ENCODE peak calls at places on chromosomes 4 and X, in four cellular contexts. One of them, this sample, is unnamed.
A peak's percentile ranks its signal among the peaks of the same experiment; 100 is the strongest.

GRCh38 chr4:33262809-33263208 is 2542.6 kb downstream of the PCDH7 start:
- DNase-seq in pancreas: no peak
- DNase-seq in GM23248: peak; percentile 7
- DNase-seq in thyroid gland: no peak
- DNase-seq in this sample: no peak

GRCh38 chr4:110487873-110488272 is 11.9 kb downstream of the ENPEP start:
- DNase-seq in pancreas: no peak
- DNase-seq in GM23248: peak; percentile 33
- DNase-seq in thyroid gland: no peak
- DNase-seq in this sample: no peak

GRCh38 chrX:19514791-19515614 is at the start of gene MAP3K15:
- DNase-seq in pancreas: peak; percentile 31
- DNase-seq in GM23248: peak; percentile 35
- DNase-seq in thyroid gland: peak; percentile 47
- DNase-seq in this sample: no peak

GRCh38 chrX:38929966-38930421 is 128.7 kb downstream of the MID1IP1 start:
- DNase-seq in pancreas: no peak
- DNase-seq in GM23248: peak; percentile 85
- DNase-seq in thyroid gland: no peak
- DNase-seq in this sample: no peak

GRCh38 chrX:20139966-20140365 is 1.7 kb downstream of the EIF1AX start:
- DNase-seq in pancreas: no peak
- DNase-seq in GM23248: peak; percentile 90
- DNase-seq in thyroid gland: no peak
- DNase-seq in this sample: no peak

GRCh38 chrX:130245441-130245840 is 23.3 kb downstream of the ZNF280C start:
- DNase-seq in pancreas: no peak
- DNase-seq in GM23248: peak; percentile 73
- DNase-seq in thyroid gland: no peak
- DNase-seq in this sample: no peak

GRCh38 chr4:5758741-5759140 is 47.7 kb downstream of the EVC start:
- DNase-seq in pancreas: no peak
- DNase-seq in GM23248: peak; percentile 99
- DNase-seq in thyroid gland: no peak
- DNase-seq in this sample: no peak

GRCh38 chrX:69158166-69159040 is 6.8 kb downstream of the PJA1 start:
- DNase-seq in pancreas: peak; percentile 75
- DNase-seq in GM23248: peak; percentile 72
- DNase-seq in thyroid gland: peak; percentile 86
- DNase-seq in this sample: no peak

GRCh38 chr4:108947526-108947925 is 184.7 kb upstream of the ETNPPL start:
- DNase-seq in pancreas: no peak
- DNase-seq in GM23248: no peak
- DNase-seq in thyroid gland: no peak
- DNase-seq in this sample: no peak

GRCh38 chr4:86307432-86307831 is 52.4 kb downstream of the MAPK10 start:
- DNase-seq in pancreas: no peak
- DNase-seq in GM23248: peak; percentile 62
- DNase-seq in thyroid gland: no peak
- DNase-seq in this sample: no peak

GRCh38 chrX:115428011-115428410 is 133.0 kb upstream of the PLS3 start:
- DNase-seq in pancreas: no peak
- DNase-seq in GM23248: no peak
- DNase-seq in thyroid gland: no peak
- DNase-seq in this sample: no peak

GRCh38 chrX:33132569-33132968 is 78.8 kb downstream of the DMD start:
- DNase-seq in pancreas: no peak
- DNase-seq in GM23248: no peak
- DNase-seq in thyroid gland: no peak
- DNase-seq in this sample: no peak

GRCh38 chrX:16465081-16465876 is 184.7 kb upstream of the S100G start:
- DNase-seq in pancreas: no peak
- DNase-seq in GM23248: peak; percentile 67
- DNase-seq in thyroid gland: no peak
- DNase-seq in this sample: no peak

GRCh38 chrX:7266261-7266660 is 118.3 kb upstream of the PUDP start:
- DNase-seq in pancreas: no peak
- DNase-seq in GM23248: peak; percentile 46
- DNase-seq in thyroid gland: no peak
- DNase-seq in this sample: no peak

GRCh38 chr4:14333616-14334015 is 668.7 kb upstream of the CPEB2 start:
- DNase-seq in pancreas: no peak
- DNase-seq in GM23248: no peak
- DNase-seq in thyroid gland: no peak
- DNase-seq in this sample: no peak

GRCh38 chr4:14334166-14334565 is 668.1 kb upstream of the CPEB2 start:
- DNase-seq in pancreas: no peak
- DNase-seq in GM23248: no peak
- DNase-seq in thyroid gland: no peak
- DNase-seq in this sample: no peak

GRCh38 chr4:14329228-14329627 is 673.1 kb upstream of the CPEB2 start:
- DNase-seq in pancreas: no peak
- DNase-seq in GM23248: no peak
- DNase-seq in thyroid gland: no peak
- DNase-seq in this sample: no peak
- H3K9me3 ChIP-seq in pancreas: no peaks in the 10 kb centered on the region
- H3K9me3 ChIP-seq in GM23248: no peaks in the 10 kb centered on the region
- H3K9me3 ChIP-seq in thyroid gland: no peaks in the 10 kb centered on the region
- H3K9me3 ChIP-seq in this sample: no peaks in the 10 kb centered on the region

DNA sequence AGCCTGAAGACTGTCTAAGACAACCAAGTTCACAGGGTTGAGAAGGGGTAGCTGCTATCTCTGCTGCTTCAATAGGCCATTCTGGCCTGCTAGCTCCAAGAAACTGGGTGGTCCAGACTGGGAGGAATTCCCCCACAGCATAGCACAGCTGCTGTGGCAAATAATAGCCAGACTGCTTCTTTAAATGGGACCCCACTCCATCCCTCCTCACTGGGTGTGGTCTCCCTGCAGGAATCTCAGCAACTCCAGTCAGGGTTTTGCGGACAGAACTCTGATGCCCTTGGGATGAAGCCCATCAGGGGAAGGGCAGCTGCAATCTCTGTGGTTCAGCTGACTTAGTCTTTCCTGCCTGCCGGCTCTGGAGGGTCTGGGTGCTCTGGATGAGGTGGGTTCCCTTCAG is 1018.6 kb upstream of the DIAPH2 start:
- DNase-seq in pancreas: no peak
- DNase-seq in GM23248: no peak
- DNase-seq in thyroid gland: no peak
- DNase-seq in this sample: no peak
- H3K27me3 ChIP-seq in pancreas: no peaks in the 10 kb centered on the region
- H3K27me3 ChIP-seq in GM23248: no peaks in the 10 kb centered on the region
- H3K27me3 ChIP-seq in thyroid gland: no peaks in the 10 kb centered on the region
- H3K27me3 ChIP-seq in this sample: no peaks in the 10 kb centered on the region

GRCh38 chrX:30800901-30801300 is 88.2 kb downstream of the TAB3 start:
- DNase-seq in pancreas: no peak
- DNase-seq in GM23248: no peak
- DNase-seq in thyroid gland: no peak
- DNase-seq in this sample: no peak

GRCh38 chrX:30795981-30796958 is 92.8 kb downstream of the TAB3 start:
- DNase-seq in pancreas: no peak
- DNase-seq in GM23248: no peak
- DNase-seq in thyroid gland: no peak
- DNase-seq in this sample: no peak

GRCh38 chrX:30798810-30799209 is 90.2 kb downstream of the TAB3 start:
- DNase-seq in pancreas: no peak
- DNase-seq in GM23248: no peak
- DNase-seq in thyroid gland: no peak
- DNase-seq in this sample: no peak

GRCh38 chrX:30794497-30794896 is 94.6 kb downstream of the TAB3 start:
- DNase-seq in pancreas: no peak
- DNase-seq in GM23248: no peak
- DNase-seq in thyroid gland: no peak
- DNase-seq in this sample: no peak

DNA sequence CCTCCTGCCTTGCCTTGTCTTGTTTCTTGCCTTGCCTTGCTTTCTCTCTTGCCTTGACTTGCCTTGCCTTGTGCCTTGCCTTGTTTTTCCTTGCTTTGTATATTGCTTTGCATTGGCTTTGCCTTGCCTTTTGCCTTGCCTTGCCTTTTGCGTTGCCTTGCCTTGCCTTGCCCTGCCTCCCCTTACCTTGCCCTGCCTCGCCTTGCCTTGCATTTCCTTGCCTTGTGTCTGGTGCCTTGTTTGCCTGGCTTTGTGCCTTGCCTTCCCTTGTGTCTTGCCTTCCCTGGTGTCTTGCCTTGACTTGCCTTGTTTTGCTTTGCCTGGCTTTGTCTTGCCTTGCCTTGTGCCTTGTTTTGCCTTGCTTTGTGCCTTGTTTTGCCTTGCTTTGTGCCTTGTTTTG is 89.7 kb downstream of the TAB3 start:
- DNase-seq in pancreas: no peak
- DNase-seq in GM23248: no peak
- DNase-seq in thyroid gland: no peak
- DNase-seq in this sample: no peak
- H3K9me3 ChIP-seq in pancreas: no peaks in the 10 kb centered on the region
- H3K9me3 ChIP-seq in GM23248: no peaks in the 10 kb centered on the region
- H3K9me3 ChIP-seq in thyroid gland: no peaks in the 10 kb centered on the region
- H3K9me3 ChIP-seq in this sample: no peaks in the 10 kb centered on the region

GRCh38 chr4:54743562-54743961 is 85.8 kb downstream of the KIT start:
- DNase-seq in pancreas: no peak
- DNase-seq in GM23248: no peak
- DNase-seq in thyroid gland: no peak
- DNase-seq in this sample: no peak

GRCh38 chr4:54742636-54743399 is 85.1 kb downstream of the KIT start:
- DNase-seq in pancreas: no peak
- DNase-seq in GM23248: no peak
- DNase-seq in thyroid gland: no peak
- DNase-seq in this sample: no peak

GRCh38 chr4:54744487-54744886 is 86.7 kb downstream of the KIT start:
- DNase-seq in pancreas: no peak
- DNase-seq in GM23248: no peak
- DNase-seq in thyroid gland: no peak
- DNase-seq in this sample: no peak

GRCh38 chr4:54737421-54737820 is 79.7 kb downstream of the KIT start:
- DNase-seq in pancreas: no peak
- DNase-seq in GM23248: no peak
- DNase-seq in thyroid gland: no peak
- DNase-seq in this sample: no peak

DNA sequence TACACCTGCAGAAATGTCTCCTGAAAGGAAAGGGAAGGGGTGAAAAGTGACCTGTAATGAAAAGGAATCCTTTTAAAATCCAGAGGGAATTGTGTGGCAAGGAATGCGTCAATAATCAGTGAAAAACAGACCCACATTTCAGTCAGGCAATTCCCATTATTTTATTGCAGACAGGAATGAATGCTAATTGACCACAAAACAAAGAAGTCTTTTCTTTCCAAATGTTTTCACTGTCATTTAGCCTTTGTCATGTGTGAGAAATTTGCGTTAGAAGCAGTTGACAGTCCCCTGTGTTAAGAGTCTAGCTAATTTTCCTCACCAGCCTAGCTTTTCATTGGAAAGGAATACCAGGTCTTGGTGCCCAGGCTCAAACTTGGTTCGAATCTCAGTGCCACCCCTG is 83.4 kb downstream of the KIT start:
- DNase-seq in pancreas: no peak
- DNase-seq in GM23248: no peak
- DNase-seq in thyroid gland: no peak
- DNase-seq in this sample: no peak
- H3K27me3 ChIP-seq in pancreas: no peaks in the 10 kb centered on the region
- H3K27me3 ChIP-seq in GM23248: peaks cover 6% of the 10 kb centered on the region
- H3K27me3 ChIP-seq in thyroid gland: no peaks in the 10 kb centered on the region
- H3K27me3 ChIP-seq in this sample: no peaks in the 10 kb centered on the region

DNA sequence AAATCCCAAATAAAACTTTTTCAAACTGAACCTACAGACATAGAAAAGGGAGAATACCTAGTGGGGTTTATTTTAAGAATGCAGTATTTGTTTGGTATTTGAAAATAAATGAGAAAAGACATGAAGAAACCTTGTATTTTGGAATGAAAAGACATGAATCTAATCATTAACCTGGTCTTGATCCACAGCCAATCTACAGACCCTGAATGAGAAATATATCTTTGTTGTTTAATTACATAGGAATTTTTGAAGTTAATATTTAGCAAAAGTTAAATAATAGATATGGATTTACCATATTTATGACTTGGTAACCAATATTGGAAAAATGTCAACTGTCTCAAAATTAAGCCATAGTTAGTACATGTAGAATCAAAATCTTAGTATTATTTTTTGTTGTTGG is 76.8 kb downstream of the MAGEA10 start:
- DNase-seq in pancreas: no peak
- DNase-seq in GM23248: no peak
- DNase-seq in thyroid gland: no peak
- DNase-seq in this sample: no peak
- H3K9me3 ChIP-seq in pancreas: no peaks in the 10 kb centered on the region
- H3K9me3 ChIP-seq in GM23248: no peaks in the 10 kb centered on the region
- H3K9me3 ChIP-seq in thyroid gland: no peaks in the 10 kb centered on the region
- H3K9me3 ChIP-seq in this sample: no peaks in the 10 kb centered on the region

GRCh38 chr4:2042207-2042946 is 16.8 kb upstream of the NAT8L start:
- DNase-seq in pancreas: no peak
- DNase-seq in GM23248: peak; percentile 59
- DNase-seq in thyroid gland: peak; percentile 25
- DNase-seq in this sample: no peak

GRCh38 chr4:2040391-2041233 is 18.5 kb upstream of the NAT8L start:
- DNase-seq in pancreas: no peak
- DNase-seq in GM23248: no peak
- DNase-seq in thyroid gland: no peak
- DNase-seq in this sample: no peak

GRCh38 chr4:2036327-2036726 is 22.8 kb upstream of the NAT8L start:
- DNase-seq in pancreas: no peak
- DNase-seq in GM23248: no peak
- DNase-seq in thyroid gland: no peak
- DNase-seq in this sample: no peak

GRCh38 chr4:2041234-2042130 is 17.6 kb upstream of the NAT8L start:
- DNase-seq in pancreas: peak; percentile 75
- DNase-seq in GM23248: peak; percentile 86
- DNase-seq in thyroid gland: peak; percentile 66
- DNase-seq in this sample: peak; percentile 85

GRCh38 chr4:2036866-2037265 is 22.3 kb upstream of the NAT8L start:
- DNase-seq in pancreas: no peak
- DNase-seq in GM23248: no peak
- DNase-seq in thyroid gland: no peak
- DNase-seq in this sample: no peak
- H3K27me3 ChIP-seq in pancreas: no peaks in the 10 kb centered on the region
- H3K27me3 ChIP-seq in GM23248: peaks cover 8% of the 10 kb centered on the region
- H3K27me3 ChIP-seq in thyroid gland: no peaks in the 10 kb centered on the region
- H3K27me3 ChIP-seq in this sample: peaks cover 9% of the 10 kb centered on the region